ENCODE peak calls at places on chromosome 22, in ten cellular contexts. D is colonic mucosa, J is K562, A is astrocyte, X is mesenchymal stem cell, C is SK-N-SH, Z is neural progenitor cell, K is mammary epithelial cell, P is H1, H is GM23248. M is an unnamed sample.
A peak's percentile ranks its signal among the peaks of the same experiment; 100 is the strongest.

GRCh38 chr22:49999063-49999900 is 13.3 kb downstream of the IL17REL start:
- DNase-seq in D (no peak), J (peak; percentile 80), A (no peak), X (peak; percentile 10), C (peak; percentile 96), Z (peak; percentile 80), K (no peak), P (peak; percentile 78), H (peak; percentile 46), M (peak; percentile 92)

GRCh38 chr22:27965547-27965946 is 46.5 kb upstream of the PITPNB start:
- DNase-seq in D (no peak), J (no peak), A (no peak), X (no peak), C (no peak), Z (no peak), K (no peak), P (no peak), H (no peak), M (no peak)

GRCh38 chr22:27836181-27836580 is 34.6 kb upstream of the MN1 start:
- DNase-seq in D (no peak), J (no peak), A (no peak), X (no peak), C (no peak), Z (no peak), K (no peak), P (no peak), H (peak; percentile 67), M (peak; percentile 64)

GRCh38 chr22:35315855-35316745 is 16.4 kb downstream of the TOM1 start:
- DNase-seq in D (no peak), J (no peak), A (no peak), X (no peak), C (no peak), Z (no peak), K (no peak), P (no peak), H (no peak), M (no peak)

GRCh38 chr22:39429916-39430575 is 26.8 kb upstream of the MGAT3 start:
- DNase-seq in D (no peak), J (no peak), A (no peak), X (no peak), C (no peak), Z (no peak), K (no peak), P (no peak), H (no peak), M (no peak)

GRCh38 chr22:27260087-27260730 is 541.3 kb downstream of the MN1 start:
- DNase-seq in D (no peak), J (no peak), A (no peak), X (no peak), C (peak; percentile 45), Z (peak; percentile 94), K (no peak), P (no peak), H (no peak), M (no peak)

GRCh38 chr22:42321908-42322561 is 51.6 kb upstream of the TCF20 start:
- DNase-seq in D (no peak), J (no peak), A (no peak), X (peak; percentile 66), C (no peak), Z (peak; percentile 76), K (peak; percentile 89), P (no peak), H (no peak), M (no peak)

GRCh38 chr22:24760708-24761306 is 13.7 kb downstream of the PIWIL3 start:
- DNase-seq in D (no peak), J (no peak), A (no peak), X (no peak), C (no peak), Z (no peak), K (no peak), P (no peak), H (no peak), M (no peak)

GRCh38 chr22:50218996-50219727 is 18.4 kb downstream of the SELENOO start:
- DNase-seq in D (peak; percentile 91), J (peak; percentile 79), A (peak; percentile 51), X (peak; percentile 41), C (peak; percentile 87), Z (no peak), K (peak; percentile 42), P (peak; percentile 76), H (peak; percentile 68), M (peak; percentile 86)

GRCh38 chr22:29195964-29196666 is 9.6 kb upstream of the EMID1 start:
- DNase-seq in D (no peak), J (no peak), A (no peak), X (no peak), C (peak; percentile 34), Z (no peak), K (no peak), P (no peak), H (no peak), M (no peak)

GRCh38 chr22:49691256-49691655 is 136.4 kb downstream of the BRD1 start:
- DNase-seq in D (no peak), J (no peak), A (no peak), X (no peak), C (no peak), Z (no peak), K (no peak), P (no peak), H (no peak), M (peak; percentile 11)

GRCh38 chr22:29216873-29217666 is 11.4 kb downstream of the EMID1 start:
- DNase-seq in D (no peak), J (no peak), A (no peak), X (peak; percentile 83), C (peak; percentile 22), Z (no peak), K (peak; percentile 57), P (no peak), H (peak; percentile 47), M (no peak)

GRCh38 chr22:39463931-39464390 is 7.1 kb downstream of the MGAT3 start:
- DNase-seq in D (no peak), J (no peak), A (no peak), X (no peak), C (no peak), Z (no peak), K (no peak), P (no peak), H (peak; percentile 70), M (no peak)

GRCh38 chr22:50544078-50544745 is 1.5 kb upstream of the KLHDC7B start:
- DNase-seq in D (peak; percentile 90), J (no peak), A (peak; percentile 36), X (peak; percentile 73), C (peak; percentile 83), Z (peak; percentile 93), K (no peak), P (peak; percentile 95), H (peak; percentile 90), M (peak; percentile 95)

GRCh38 chr22:47154621-47155081 is 392.2 kb downstream of the TBC1D22A start:
- DNase-seq in D (no peak), J (no peak), A (peak; percentile 72), X (no peak), C (peak; percentile 88), Z (no peak), K (peak; percentile 67), P (no peak), H (peak; percentile 93), M (no peak)

GRCh38 chr22:47055921-47056320 is 293.5 kb downstream of the TBC1D22A start:
- DNase-seq in D (no peak), J (no peak), A (no peak), X (no peak), C (no peak), Z (no peak), K (no peak), P (no peak), H (no peak), M (no peak)

GRCh38 chr22:45889093-45889538 is 87.8 kb downstream of the WNT7B start:
- DNase-seq in D (no peak), J (no peak), A (no peak), X (no peak), C (no peak), Z (no peak), K (no peak), P (no peak), H (no peak), M (peak; percentile 37)
- H3K9ac ChIP-seq in D (no peak overlapping the region), J (no peak overlapping the region), A (peak overlapping the region; percentile 71), X (peak overlapping the region; percentile 54), C (no peak overlapping the region), Z (no peak overlapping the region), K (no peak overlapping the region), P (no peak overlapping the region), H (no peak overlapping the region), M (no peak overlapping the region)

GRCh38 chr22:33897621-33897910 is 22.7 kb downstream of the LARGE1 start:
- DNase-seq in D (no peak), J (no peak), A (no peak), X (no peak), C (no peak), Z (no peak), K (no peak), P (no peak), H (no peak), M (no peak)
- H3K9ac ChIP-seq in D (no peak overlapping the region), J (no peak overlapping the region), A (no peak overlapping the region), X (no peak overlapping the region), C (no peak overlapping the region), Z (no peak overlapping the region), K (no peak overlapping the region), P (no peak overlapping the region), H (no peak overlapping the region), M (no peak overlapping the region)

GRCh38 chr22:44263547-44263946 is 49.2 kb downstream of the SHISAL1 start:
- DNase-seq in D (no peak), J (no peak), A (no peak), X (no peak), C (no peak), Z (no peak), K (no peak), P (no peak), H (no peak), M (no peak)

GRCh38 chr22:44259366-44260215 is 53.2 kb downstream of the SHISAL1 start:
- DNase-seq in D (no peak), J (no peak), A (no peak), X (no peak), C (no peak), Z (no peak), K (no peak), P (peak; percentile 36), H (no peak), M (peak; percentile 35)

GRCh38 chr22:44261861-44262595 is 50.7 kb downstream of the SHISAL1 start:
- DNase-seq in D (no peak), J (no peak), A (no peak), X (no peak), C (peak; percentile 78), Z (no peak), K (no peak), P (no peak), H (no peak), M (peak; percentile 42)

GRCh38 chr22:44260216-44261035 is 52.3 kb downstream of the SHISAL1 start:
- DNase-seq in D (no peak), J (no peak), A (no peak), X (no peak), C (no peak), Z (no peak), K (no peak), P (peak; percentile 35), H (no peak), M (peak; percentile 37)

GRCh38 chr22:44261164-44261860 is 51.4 kb downstream of the SHISAL1 start:
- DNase-seq in D (no peak), J (no peak), A (no peak), X (no peak), C (no peak), Z (no peak), K (no peak), P (no peak), H (no peak), M (peak; percentile 34)
- H3K9ac ChIP-seq in D (no peak overlapping the region), J (no peak overlapping the region), A (no peak overlapping the region), X (no peak overlapping the region), C (no peak overlapping the region), Z (no peak overlapping the region), K (no peak overlapping the region), P (no peak overlapping the region), H (no peak overlapping the region), M (no peak overlapping the region)

GRCh38 chr22:31789803-31790202 is 36.0 kb downstream of the DEPDC5 start:
- DNase-seq in D (no peak), J (peak; percentile 5), A (no peak), X (no peak), C (no peak), Z (no peak), K (no peak), P (no peak), H (no peak), M (no peak)

GRCh38 chr22:31790240-31790639 is 36.4 kb downstream of the DEPDC5 start:
- DNase-seq in D (no peak), J (no peak), A (no peak), X (no peak), C (no peak), Z (no peak), K (no peak), P (no peak), H (no peak), M (no peak)
- H3K9ac ChIP-seq in D (no peak overlapping the region), J (no peak overlapping the region), A (no peak overlapping the region), X (no peak overlapping the region), C (no peak overlapping the region), Z (no peak overlapping the region), K (no peak overlapping the region), P (no peak overlapping the region), H (no peak overlapping the region), M (no peak overlapping the region)

M was measured in endodermal cell.